ENCODE peak calls at places on chromosome 15, in seven cellular contexts. V is SK-N-SH, U is transverse colon, N is ovary, M is A549, Y is HepG2, P is stomach. H is an unnamed sample.

GRCh38 chr15:51135276-51135675 is 40.6 kb upstream of the TNFAIP8L3 start:
- DNase-seq in V (no peak), U (no peak), N (no peak), M (no peak), Y (no peak), P (no peak), H (no peak)

GRCh38 chr15:27743078-27743477 is 356.0 kb downstream of the OCA2 start:
- DNase-seq in V (peak; percentile 38), U (no peak), N (no peak), M (no peak), Y (no peak), P (no peak), H (no peak)

GRCh38 chr15:63372018-63372705 is 9.5 kb downstream of the CA12 start:
- DNase-seq in V (no peak), U (no peak), N (no peak), M (peak; percentile 95), Y (no peak), P (no peak), H (peak; percentile 74)

GRCh38 chr15:71329509-71330260 is 214.4 kb downstream of the THSD4 start:
- DNase-seq in V (no peak), U (peak; percentile 75), N (no peak), M (peak; percentile 24), Y (no peak), P (no peak), H (no peak)

GRCh38 chr15:70628542-70628941 is 134.8 kb downstream of the UACA start:
- DNase-seq in V (no peak), U (no peak), N (no peak), M (no peak), Y (no peak), P (no peak), H (no peak)

GRCh38 chr15:69298697-69299441 is at the start of gene PAQR5:
- DNase-seq in V (peak; percentile 91), U (peak; percentile 75), N (no peak), M (peak; percentile 63), Y (no peak), P (peak; percentile 68), H (no peak)

GRCh38 chr15:23447107-23447500 is at the start of gene GOLGA6L2:
- DNase-seq in V (no peak), U (no peak), N (no peak), M (peak; percentile 81), Y (no peak), P (no peak), H (no peak)

GRCh38 chr15:92886229-92886628 is 13.9 kb upstream of the CHD2 start:
- DNase-seq in V (no peak), U (no peak), N (no peak), M (no peak), Y (no peak), P (no peak), H (no peak)

GRCh38 chr15:48087844-48088243 is 32.9 kb upstream of the SLC24A5 start:
- DNase-seq in V (no peak), U (no peak), N (no peak), M (no peak), Y (no peak), P (no peak), H (no peak)

GRCh38 chr15:52787549-52788098 is 2.5 kb downstream of the ONECUT1 start:
- DNase-seq in V (no peak), U (no peak), N (no peak), M (no peak), Y (no peak), P (no peak), H (no peak)

GRCh38 chr15:52787123-52787503 is 3.0 kb downstream of the ONECUT1 start:
- DNase-seq in V (no peak), U (no peak), N (no peak), M (no peak), Y (no peak), P (no peak), H (no peak)

GRCh38 chr15:52789601-52790165 is 453 bp downstream of the ONECUT1 start:
- DNase-seq in V (peak; percentile 67), U (no peak), N (no peak), M (peak; percentile 64), Y (no peak), P (no peak), H (no peak)

GRCh38 chr15:52789008-52789600 is 1.0 kb downstream of the ONECUT1 start:
- DNase-seq in V (no peak), U (no peak), N (no peak), M (no peak), Y (no peak), P (no peak), H (no peak)

DNA sequence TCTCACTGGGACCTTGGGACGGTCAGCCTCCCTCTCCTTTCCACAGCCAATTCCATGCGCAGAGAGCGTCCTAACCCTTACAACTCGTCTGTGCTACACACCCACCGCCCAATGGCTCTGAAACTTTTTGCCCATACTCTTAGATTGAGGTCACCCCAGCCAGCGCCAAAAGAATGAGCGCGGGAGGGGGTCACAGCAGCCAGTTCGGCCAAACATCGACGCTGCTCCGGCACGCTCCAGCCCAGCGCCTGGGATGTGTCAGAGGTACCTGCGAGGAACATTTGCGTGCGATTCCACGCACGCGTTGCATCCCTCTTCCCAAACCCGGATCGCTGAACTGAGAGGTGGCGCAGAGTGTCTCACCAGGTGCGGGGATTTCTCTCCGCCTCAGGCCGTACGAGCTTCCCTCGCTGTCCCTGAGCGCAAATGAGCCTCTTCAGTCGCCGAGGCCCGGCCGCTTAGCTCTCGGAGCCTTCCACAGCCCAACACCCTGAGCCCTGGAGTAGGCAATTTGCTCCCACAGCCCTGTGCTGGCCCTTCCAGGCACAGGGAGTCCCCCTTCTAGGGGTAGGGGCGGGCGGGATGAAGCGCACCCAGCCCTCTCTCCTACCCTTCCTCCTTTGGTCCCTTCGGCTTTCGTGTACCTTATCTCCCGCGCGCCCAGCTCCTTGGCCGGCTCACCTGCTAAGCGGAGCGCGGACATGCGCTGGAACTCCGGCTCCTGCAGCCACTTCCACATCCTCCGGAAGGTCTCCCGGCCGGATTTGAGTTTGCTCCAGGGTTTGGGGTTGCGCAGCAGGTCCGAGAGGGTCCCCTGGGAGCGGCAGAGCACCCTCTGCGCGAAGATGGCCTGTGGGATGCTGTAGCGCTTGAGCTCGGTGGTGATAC is 1.8 kb downstream of the ONECUT1 start:
- DNase-seq in V (no peak), U (no peak), N (no peak), M (peak; percentile 28), Y (no peak), P (no peak), H (no peak)
- H3K4me3 ChIP-seq in V (no peak overlapping the region), U (no peak overlapping the region), N (no peak overlapping the region), M (peak overlapping the region; percentile 49), Y (peak overlapping the region; percentile 67), P (no peak overlapping the region), H (no peak overlapping the region)

GRCh38 chr15:33639051-33639450 is 328.3 kb downstream of the RYR3 start:
- DNase-seq in V (no peak), U (no peak), N (no peak), M (no peak), Y (no peak), P (no peak), H (no peak)
- TF ChIP-seq EP300 in V (no peak), U (no peak), N (no peak), M (no peak), Y (no peak), P (no peak), H (no peak)

GRCh38 chr15:38252481-38253311 is at the start of gene SPRED1:
- DNase-seq in V (peak; percentile 76), U (peak; percentile 74), N (peak; percentile 72), M (no peak), Y (peak; percentile 14), P (peak; percentile 63), H (peak; percentile 90)

GRCh38 chr15:38254065-38254883 is 1.6 kb downstream of the SPRED1 start:
- DNase-seq in V (peak; percentile 45), U (peak; percentile 62), N (peak; percentile 22), M (peak; percentile 60), Y (peak; percentile 69), P (peak; percentile 53), H (peak; percentile 68)

GRCh38 chr15:38253448-38253847 is 812 bp downstream of the SPRED1 start:
- DNase-seq in V (no peak), U (peak; percentile 13), N (no peak), M (peak; percentile 51), Y (no peak), P (no peak), H (no peak)

GRCh38 chr15:38255690-38256089 is 3.1 kb downstream of the SPRED1 start:
- DNase-seq in V (no peak), U (no peak), N (no peak), M (no peak), Y (no peak), P (no peak), H (no peak)

DNA sequence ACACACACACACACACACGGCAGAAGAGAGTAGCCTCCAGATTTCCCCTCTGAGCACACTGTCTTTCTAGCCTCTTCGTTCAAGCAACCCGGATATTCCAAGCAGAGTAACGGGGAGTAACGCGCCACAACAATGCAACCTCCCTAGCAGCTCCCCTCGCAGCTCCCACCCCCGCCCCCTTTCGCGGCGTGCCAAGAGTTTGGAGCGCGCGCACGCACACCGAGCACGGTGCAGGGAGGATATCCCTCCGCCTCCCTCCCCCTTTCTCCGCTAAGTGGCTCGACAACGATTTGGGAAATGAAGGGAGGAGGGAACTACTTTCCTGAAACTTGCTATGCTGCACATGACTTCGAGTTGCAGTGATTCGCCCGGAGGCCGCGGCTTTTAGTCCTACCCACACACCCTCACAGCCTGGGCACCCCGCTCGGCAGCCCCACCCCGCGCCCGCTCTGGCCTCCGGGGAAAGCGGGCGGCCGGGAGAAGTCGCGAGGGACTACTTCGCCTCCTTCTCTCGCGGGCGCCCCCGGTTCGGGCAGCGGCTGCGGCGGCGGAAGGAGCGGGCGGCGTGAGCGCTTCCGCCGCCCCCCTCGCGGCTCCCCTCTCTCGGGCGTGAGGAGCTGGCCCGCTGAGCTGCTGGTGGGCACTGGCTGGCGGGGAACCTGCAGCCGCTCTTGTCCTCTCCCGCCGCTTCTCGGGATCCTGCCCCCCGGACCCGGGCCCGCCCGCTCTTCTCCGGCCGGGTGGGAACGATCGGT is 733 bp upstream of the SPRED1 start:
- DNase-seq in V (peak; percentile 88), U (peak; percentile 90), N (peak; percentile 90), M (peak; percentile 98), Y (peak; percentile 91), P (peak; percentile 83), H (peak; percentile 95)
- TF ChIP-seq CTCF in V (no peak), U (no peak), N (peak; percentile 4), M (no peak), Y (no peak), P (no peak), H (no peak)

GRCh38 chr15:85582719-85583089 is 202.3 kb downstream of the AKAP13 start:
- DNase-seq in V (peak; percentile 56), U (peak; percentile 75), N (peak; percentile 55), M (no peak), Y (no peak), P (peak; percentile 53), H (peak; percentile 77)

GRCh38 chr15:85580914-85581313 is 200.5 kb downstream of the AKAP13 start:
- DNase-seq in V (no peak), U (peak; percentile 67), N (no peak), M (peak; percentile 64), Y (no peak), P (peak; percentile 83), H (no peak)

GRCh38 chr15:85582076-85582718 is 201.8 kb downstream of the AKAP13 start:
- DNase-seq in V (no peak), U (peak; percentile 57), N (no peak), M (no peak), Y (no peak), P (peak; percentile 37), H (no peak)

GRCh38 chr15:85579957-85580694 is 199.7 kb downstream of the AKAP13 start:
- DNase-seq in V (no peak), U (peak; percentile 64), N (no peak), M (peak; percentile 80), Y (no peak), P (peak; percentile 60), H (peak; percentile 67)

DNA sequence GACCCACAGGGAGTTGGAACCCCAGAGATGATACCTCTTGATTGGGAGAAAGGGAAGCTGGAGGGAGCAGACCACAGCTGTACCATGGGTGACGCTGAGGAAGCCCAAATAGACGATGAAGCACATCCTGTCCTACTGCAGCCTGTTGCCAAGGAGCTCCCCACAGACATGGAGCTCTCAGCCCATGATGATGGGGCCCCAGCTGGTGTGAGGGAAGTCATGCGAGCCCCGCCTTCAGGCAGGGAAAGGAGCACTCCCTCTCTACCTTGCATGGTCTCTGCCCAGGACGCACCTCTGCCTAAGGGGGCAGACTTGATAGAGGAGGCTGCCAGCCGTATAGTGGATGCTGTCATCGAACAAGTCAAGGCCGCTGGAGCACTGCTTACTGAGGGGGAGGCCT is 201.1 kb downstream of the AKAP13 start:
- DNase-seq in V (no peak), U (peak; percentile 64), N (no peak), M (no peak), Y (no peak), P (peak; percentile 58), H (peak; percentile 81)
- H3K4me3 ChIP-seq in V (no peak overlapping the region), U (peak overlapping the region; percentile 13), N (peak overlapping the region; percentile 30), M (peak overlapping the region; percentile 48), Y (no peak overlapping the region), P (peak overlapping the region; percentile 35), H (no peak overlapping the region)

H was measured in sigmoid colon.